ENCODE peak calls at places on chromosomes 11 and 22, in seven cellular contexts. E is right lobe of liver; B is IMR-90; L is fibroblast of the aortic adventitia; D is upper lobe of right lung; T is GM06990; P is activated CD8-positive, alpha-beta T cell treated with anti-CD3 and anti-CD28 coated beads for 36 hours. Q is an unnamed sample.

GRCh38 chr11:112318193-112318592 is 57.5 kb upstream of the PLET1 start:
- DNase-seq in P (no peak), B (peak; percentile 96), D (no peak), E (no peak), T (no peak), L (peak; percentile 98), Q (no peak)

GRCh38 chr11:12079726-12080556 is 30.4 kb upstream of the MICAL2 start:
- DNase-seq in E (no peak), D (peak; percentile 70), B (peak; percentile 99), P (no peak), L (peak; percentile 97), T (no peak), Q (no peak)

GRCh38 chr11:114159802-114160588 is 100.5 kb downstream of the ZBTB16 start:
- DNase-seq in P (peak; percentile 97), D (peak; percentile 99), L (peak; percentile 97), E (peak; percentile 96), T (peak; percentile 19), B (peak; percentile 90), Q (no peak)

GRCh38 chr11:126519653-126520573 is 164.4 kb downstream of the ST3GAL4 start:
- DNase-seq in B (no peak), T (no peak), P (no peak), E (no peak), L (no peak), D (peak; percentile 35), Q (no peak)

GRCh38 chr11:30774451-30774850 is 188.3 kb upstream of the MPPED2 start:
- DNase-seq in E (no peak), B (no peak), T (no peak), P (no peak), L (no peak), D (no peak), Q (no peak)

GRCh38 chr11:104327864-104328513 is 164.0 kb upstream of the PDGFD start:
- DNase-seq in D (no peak), T (no peak), B (peak; percentile 2), P (no peak), L (no peak), E (no peak), Q (no peak)

GRCh38 chr22:48717883-48718817 is 1109.5 kb downstream of the BRD1 start:
- DNase-seq in D (peak; percentile 48), T (no peak), E (peak; percentile 42), B (no peak), L (no peak), P (peak; percentile 73), Q (no peak)

GRCh38 chr11:106625566-106625965 is 392.7 kb downstream of the GUCY1A2 start:
- DNase-seq in P (no peak), D (no peak), B (peak; percentile 12), L (peak; percentile 5), T (no peak), E (no peak), Q (no peak)

GRCh38 chr11:88701816-88702215 is 364.0 kb downstream of the GRM5 start:
- DNase-seq in D (no peak), P (no peak), E (no peak), L (no peak), T (no peak), B (no peak), Q (no peak)

GRCh38 chr22:46390652-46391301 is 55.3 kb downstream of the TRMU start:
- DNase-seq in E (peak; percentile 79), D (no peak), L (peak; percentile 80), P (no peak), B (peak; percentile 65), T (no peak), Q (no peak)

GRCh38 chr22:37105154-37105553 is 4.4 kb downstream of the TMPRSS6 start:
- DNase-seq in B (no peak), P (no peak), E (no peak), D (no peak), L (no peak), T (no peak), Q (no peak)

GRCh38 chr11:118619444-118620205 is 12.2 kb downstream of the PHLDB1 start:
- DNase-seq in T (no peak), B (peak; percentile 98), D (peak; percentile 13), E (no peak), L (peak; percentile 97), P (no peak), Q (no peak)

GRCh38 chr11:45541693-45542434 is 123.6 kb downstream of the CHST1 start:
- DNase-seq in P (no peak), B (no peak), D (no peak), E (no peak), T (no peak), L (no peak), Q (no peak)

GRCh38 chr11:71420455-71421241 is 27.5 kb downstream of the DHCR7 start:
- DNase-seq in E (no peak), P (peak; percentile 47), B (peak; percentile 55), T (peak; percentile 37), L (peak; percentile 63), D (no peak), Q (peak; percentile 53)
- TF ChIP-seq CTCF in E (peak; percentile 85), P (peak; percentile 81), B (peak; percentile 70), T (peak; percentile 77), L (peak; percentile 69), D (peak; percentile 69), Q (peak; percentile 66)

GRCh38 chr11:8209208-8209807 is 40.5 kb upstream of the RIC3 start:
- DNase-seq in B (no peak), L (no peak), D (no peak), T (peak; percentile 35), P (peak; percentile 48), E (no peak), Q (peak; percentile 60)
- TF ChIP-seq CTCF in B (peak; percentile 12), L (peak; percentile 29), D (peak; percentile 44), T (peak; percentile 89), P (peak; percentile 48), E (peak; percentile 12), Q (peak; percentile 44)

GRCh38 chr11:66638177-66639065 is at the start of gene RBM4:
- DNase-seq in T (peak; percentile 93), L (peak; percentile 100), B (peak; percentile 100), P (peak; percentile 99), D (peak; percentile 96), E (peak; percentile 98), Q (peak; percentile 98)
- TF ChIP-seq CTCF in T (no peak), L (peak; percentile 11), B (no peak), P (no peak), D (no peak), E (no peak), Q (no peak)

GRCh38 chr11:60629399-60629798 is 70.0 kb upstream of the MS4A8 start:
- DNase-seq in D (no peak), L (no peak), B (no peak), E (no peak), P (no peak), T (no peak), Q (no peak)

GRCh38 chr11:60625262-60625661 is 74.2 kb upstream of the MS4A8 start:
- DNase-seq in B (peak; percentile 23), E (no peak), P (peak; percentile 34), T (no peak), D (no peak), L (peak; percentile 19), Q (no peak)
- TF ChIP-seq CTCF in B (peak; percentile 34), E (no peak), P (no peak), T (peak; percentile 38), D (peak; percentile 29), L (no peak), Q (peak; percentile 5)

GRCh38 chr11:130070109-130070828 is 575 bp downstream of the APLP2 start:
- DNase-seq in D (peak; percentile 77), L (peak; percentile 27), B (peak; percentile 13), P (peak; percentile 55), E (peak; percentile 74), T (peak; percentile 59), Q (peak; percentile 62)
- TF ChIP-seq CTCF in D (peak; percentile 6), L (peak; percentile 20), B (peak; percentile 17), P (no peak), E (peak; percentile 3), T (no peak), Q (peak; percentile 38)

GRCh38 chr11:61294717-61295595 is at the start of gene VWCE:
- DNase-seq in E (peak; percentile 76), P (peak; percentile 88), B (peak; percentile 41), L (peak; percentile 43), D (peak; percentile 84), T (peak; percentile 85), Q (peak; percentile 93)
- TF ChIP-seq CTCF in E (no peak), P (peak; percentile 23), B (peak; percentile 40), L (peak; percentile 42), D (peak; percentile 30), T (peak; percentile 55), Q (peak; percentile 59)

DNA sequence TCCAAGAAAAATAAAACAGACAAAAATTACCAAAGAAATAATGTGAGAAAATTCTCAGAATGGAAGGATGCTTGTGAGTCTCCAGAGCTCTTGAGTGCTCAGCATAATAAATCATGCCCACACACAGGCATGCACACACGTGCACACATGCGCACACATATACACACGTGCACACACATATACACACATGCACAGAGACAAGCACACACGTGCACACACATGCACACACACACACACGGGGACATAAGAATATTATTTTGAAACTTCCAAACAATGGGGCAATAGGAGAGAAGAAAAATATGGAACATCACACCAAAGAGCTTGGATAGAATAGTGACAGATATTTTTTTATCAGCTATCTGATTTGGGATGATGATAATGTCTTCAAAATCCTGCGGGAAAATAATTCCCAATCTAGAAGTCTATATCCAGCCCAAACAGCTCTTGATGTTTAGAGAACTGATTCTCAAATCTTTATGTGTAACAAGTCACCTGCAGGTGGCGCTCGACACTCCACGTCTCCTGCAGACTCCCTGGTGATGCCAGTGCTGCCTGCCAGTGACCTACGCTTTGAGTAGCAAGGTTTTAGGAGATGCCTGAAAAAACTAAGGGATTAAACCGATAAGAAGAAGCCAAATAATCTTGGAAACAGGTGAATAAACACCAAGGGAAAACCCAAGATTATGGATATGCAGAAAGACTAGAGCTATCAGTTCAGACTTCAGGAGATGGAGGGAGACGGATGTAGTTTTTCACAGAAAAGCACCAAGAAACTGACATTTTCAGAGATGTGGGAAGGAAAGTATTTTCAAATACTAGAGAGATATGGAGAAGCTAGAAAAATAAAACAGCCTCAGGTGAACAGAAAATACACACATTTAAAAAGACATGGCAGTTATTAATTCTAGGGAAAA is 743.6 kb downstream of the ETS1 start:
- DNase-seq in T (no peak), P (peak; percentile 85), B (peak; percentile 55), E (peak; percentile 78), L (peak; percentile 75), D (peak; percentile 76), Q (peak; percentile 43)
- TF ChIP-seq CTCF in T (peak; percentile 74), P (peak; percentile 85), B (peak; percentile 58), E (peak; percentile 37), L (peak; percentile 73), D (peak; percentile 60), Q (peak; percentile 74)

GRCh38 chr11:60158666-60159065 is 24.2 kb downstream of the MS4A6A start:
- DNase-seq in E (no peak), T (no peak), L (no peak), B (no peak), P (no peak), D (no peak), Q (no peak)
- TF ChIP-seq CTCF in E (no peak), T (no peak), L (no peak), B (no peak), P (no peak), D (no peak), Q (no peak)